ENCODE peak calls at places on chromosome 16, in five cellular contexts. V is colonic mucosa; S is mesendoderm; U is CD8-positive, alpha-beta T cell; G is esophagus muscularis mucosa. A is an unnamed sample. For H3K4me1, the result is how much of the 10 kb centered on the place peaks cover.

GRCh38 chr16:1895068-1895467 is 23.1 kb upstream of the MEIOB start:
- DNase-seq in V (peak), S (no peak), U (no peak), G (no peak), A (no peak)

GRCh38 chr16:88298166-88298881 is 84.4 kb upstream of the ZNF469 start:
- DNase-seq in V (no peak), S (no peak), U (no peak), G (no peak), A (peak)

GRCh38 chr16:10949424-10949970 is 5.1 kb downstream of the CLEC16A start:
- DNase-seq in V (no peak), S (peak), U (no peak), G (no peak), A (no peak)

GRCh38 chr16:27485811-27486210 is 63.9 kb downstream of the GTF3C1 start:
- DNase-seq in V (no peak), S (no peak), U (no peak), G (no peak), A (no peak)

GRCh38 chr16:27285676-27286196 is 17.2 kb upstream of the NSMCE1 start:
- DNase-seq in V (peak), S (no peak), U (no peak), G (no peak), A (peak)

GRCh38 chr16:86396318-86396882 is 113.9 kb upstream of the FOXF1 start:
- DNase-seq in V (no peak), S (no peak), U (no peak), G (no peak), A (no peak)

GRCh38 chr16:70523621-70524405 is at the start of gene SF3B3:
- DNase-seq in V (peak), S (peak), U (peak), G (peak), A (peak)

GRCh38 chr16:2692948-2693651 is 10.8 kb downstream of the KCTD5 start:
- DNase-seq in V (no peak), S (peak), U (no peak), G (no peak), A (no peak)

GRCh38 chr16:75420987-75421819 is 12.1 kb downstream of the CFDP1 start:
- DNase-seq in V (peak), S (peak), U (no peak), G (peak), A (peak)

GRCh38 chr16:24700549-24701392 is 28.7 kb upstream of the TNRC6A start:
- DNase-seq in V (peak), S (peak), U (no peak), G (peak), A (peak)

GRCh38 chr16:4743217-4743897 is 9.0 kb downstream of the DNAAF8 start:
- DNase-seq in V (peak), S (no peak), U (no peak), G (no peak), A (no peak)

GRCh38 chr16:87051526-87052320 is 265.5 kb downstream of the C16orf95 start:
- DNase-seq in V (no peak), S (no peak), U (no peak), G (no peak), A (no peak)

GRCh38 chr16:20763461-20764232 is at the start of gene ACSM3:
- DNase-seq in V (peak), S (peak), U (peak), G (peak), A (peak)

GRCh38 chr16:66516808-66517585 is 32.9 kb downstream of the TK2 start:
- DNase-seq in V (peak), S (peak), U (peak), G (peak), A (peak)

GRCh38 chr16:81699596-81699995 is 79.5 kb upstream of the PLCG2 start:
- DNase-seq in V (no peak), S (no peak), U (no peak), G (no peak), A (no peak)

GRCh38 chr16:49799172-49799571 is 56.7 kb downstream of the ZNF423 start:
- DNase-seq in V (no peak), S (peak), U (no peak), G (no peak), A (no peak)

GRCh38 chr16:20918486-20919239 is 18.1 kb downstream of the LYRM1 start:
- DNase-seq in V (no peak), S (no peak), U (no peak), G (no peak), A (no peak)

DNA sequence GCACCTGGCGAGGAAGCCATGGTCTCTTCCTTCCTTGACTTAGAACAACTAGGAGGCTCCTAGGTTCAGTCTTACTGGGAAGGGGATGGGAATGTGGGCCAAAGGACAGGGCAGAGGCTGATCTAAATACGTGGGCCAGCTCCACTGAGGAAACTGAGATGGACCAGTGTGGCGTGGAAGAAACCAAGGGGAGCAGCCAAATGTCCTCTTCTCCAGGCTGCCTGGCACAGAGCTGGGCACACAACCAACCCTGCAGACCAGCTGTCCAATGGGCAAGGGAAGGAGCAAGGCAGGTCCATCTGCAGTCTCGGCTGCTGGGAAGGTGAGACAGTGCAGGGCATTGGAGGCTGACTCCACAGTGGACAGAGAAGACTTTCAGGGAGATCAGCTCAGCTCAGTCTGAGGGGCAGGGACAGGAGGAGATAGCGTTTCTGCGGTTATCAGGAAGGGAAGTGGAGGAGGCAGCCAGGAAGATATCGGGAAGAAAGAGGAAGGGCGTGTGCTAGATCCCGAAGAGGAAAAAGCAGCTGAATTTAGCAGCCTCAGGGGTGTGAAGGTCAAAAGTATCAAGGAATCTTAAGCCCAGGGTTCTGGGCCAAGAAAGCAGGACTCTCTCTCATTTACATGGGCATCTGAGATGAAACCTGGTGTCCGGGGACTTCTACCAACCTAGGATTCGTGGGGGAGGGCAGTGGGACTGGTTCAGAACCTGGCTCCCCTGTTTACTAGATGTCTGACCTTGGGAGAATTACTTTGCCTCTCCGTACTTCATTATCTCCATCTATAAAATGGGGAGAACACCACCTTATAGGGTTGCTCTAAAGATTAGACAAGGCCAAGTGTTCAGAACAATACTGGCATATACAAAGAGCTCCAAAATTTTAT is 1.8 kb downstream of the KIFC3 start:
- DNase-seq in V (no peak), S (peak), U (no peak), G (no peak), A (no peak)
- H3K4me1 ChIP-seq in V (under half), S (under half), U (under half), G (half or more), A (under half)

GRCh38 chr16:84641643-84642358 is 6.5 kb upstream of the KLHL36 start:
- DNase-seq in V (no peak), S (no peak), U (no peak), G (no peak), A (no peak)
- H3K27ac ChIP-seq in V (no peak), S (no peak), U (no peak), G (no peak), A (peak)

GRCh38 chr16:31474173-31474714 is 2.3 kb downstream of the TGFB1I1 start:
- DNase-seq in V (peak), S (peak), U (no peak), G (no peak), A (no peak)

GRCh38 chr16:31473300-31474052 is 1.5 kb downstream of the TGFB1I1 start:
- DNase-seq in V (peak), S (no peak), U (no peak), G (no peak), A (no peak)

GRCh38 chr16:31477220-31478216 is 5.4 kb upstream of the SLC5A2 start:
- DNase-seq in V (peak), S (peak), U (peak), G (no peak), A (no peak)

GRCh38 chr16:31474778-31475738 is 3.1 kb downstream of the TGFB1I1 start:
- DNase-seq in V (no peak), S (no peak), U (no peak), G (no peak), A (no peak)

GRCh38 chr16:31475949-31476304 is 4.0 kb downstream of the TGFB1I1 start:
- DNase-seq in V (peak), S (peak), U (no peak), G (no peak), A (no peak)
- H3K4me3 ChIP-seq in V (peak), S (no peak), U (peak), G (peak), A (no peak)

DNA sequence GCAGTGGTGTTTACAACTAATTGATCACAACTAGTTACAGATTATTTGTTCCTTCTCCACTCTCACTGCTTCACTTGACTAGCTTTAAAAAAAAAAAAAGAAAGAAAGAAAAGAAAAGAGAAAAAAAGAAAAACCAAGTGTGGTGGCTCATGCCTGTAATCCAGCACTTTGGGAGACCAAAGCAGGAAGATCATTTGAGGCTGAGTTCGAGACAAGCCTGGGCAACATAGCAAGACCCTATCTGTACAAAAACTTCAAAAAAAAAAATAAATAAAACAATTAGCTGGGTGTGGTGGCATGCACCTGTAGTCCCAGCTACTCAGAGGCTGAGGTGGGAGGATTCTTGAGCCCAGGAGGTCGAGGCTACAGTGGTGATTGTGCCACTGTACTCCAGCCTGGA is 4.2 kb downstream of the SNTB2 start:
- DNase-seq in V (no peak), S (no peak), U (no peak), G (no peak), A (no peak)
- H3K4me1 ChIP-seq in V (under half), S (under half), U (under half), G (half or more), A (half or more)

DNA sequence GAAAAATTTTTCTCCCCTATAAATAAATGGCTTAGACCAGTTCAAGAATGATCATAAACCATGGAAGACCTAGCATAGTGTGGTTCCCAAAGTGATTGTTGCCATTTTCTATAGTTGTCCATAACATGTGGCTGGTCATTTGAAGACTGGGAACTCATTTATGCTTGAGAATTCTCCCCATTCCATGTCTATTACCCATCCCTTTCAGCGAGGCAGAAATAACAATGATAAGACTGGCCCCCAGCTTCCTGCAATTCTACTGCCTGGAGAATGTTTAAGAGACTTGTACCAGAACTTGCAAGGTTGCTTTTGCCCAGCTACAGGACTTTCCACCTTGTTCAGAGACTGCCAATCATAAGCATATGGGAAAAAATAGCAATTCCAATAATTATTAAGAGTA is 146.5 kb upstream of the CDH11 start:
- DNase-seq in V (no peak), S (no peak), U (no peak), G (no peak), A (no peak)
- H3K27ac ChIP-seq in V (no peak), S (no peak), U (no peak), G (no peak), A (no peak)

DNA sequence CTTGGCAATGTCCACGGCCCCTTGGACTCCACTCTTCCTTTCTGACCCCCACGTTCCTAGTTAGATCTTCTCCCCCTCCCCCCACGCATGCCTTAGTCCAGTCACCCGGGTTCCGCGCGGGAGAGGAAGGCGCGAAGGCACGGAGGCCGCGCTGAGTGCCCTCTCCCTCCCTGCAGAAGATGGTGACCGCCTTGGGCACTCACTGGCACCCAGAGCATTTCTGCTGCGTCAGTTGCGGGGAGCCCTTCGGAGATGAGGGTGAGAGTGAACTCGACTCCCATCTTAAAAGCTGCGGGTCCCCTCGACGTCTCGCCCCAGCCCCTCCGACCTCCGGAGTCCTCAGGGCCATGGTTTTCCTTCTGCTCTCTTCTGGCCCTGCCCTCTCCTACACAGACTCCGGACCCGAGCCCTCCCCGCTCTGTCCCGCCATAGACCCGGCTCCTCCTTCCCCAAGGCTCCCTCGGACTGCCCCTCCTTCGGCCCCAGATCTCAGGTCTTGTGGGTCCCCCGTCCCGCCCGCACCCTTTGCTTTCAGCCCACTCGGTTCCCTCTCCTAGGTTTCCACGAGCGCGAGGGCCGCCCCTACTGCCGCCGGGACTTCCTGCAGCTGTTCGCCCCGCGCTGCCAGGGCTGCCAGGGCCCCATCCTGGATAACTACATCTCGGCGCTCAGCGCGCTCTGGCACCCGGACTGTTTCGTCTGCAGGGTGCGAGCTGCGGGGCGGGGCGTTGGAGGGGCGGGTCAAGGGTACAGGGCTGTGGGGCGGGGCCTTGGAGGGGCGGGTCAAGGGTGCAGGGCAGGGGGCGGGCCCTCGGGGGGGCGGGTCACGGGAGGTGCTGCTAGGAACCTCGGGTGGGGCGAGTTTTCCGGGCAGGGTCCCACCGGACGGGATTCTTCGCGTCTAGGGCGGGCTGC is 4.6 kb downstream of the TGFB1I1 start:
- DNase-seq in V (peak), S (peak), U (peak), G (no peak), A (peak)
- H3K4me3 ChIP-seq in V (peak), S (peak), U (peak), G (peak), A (peak)

GRCh38 chr16:17371014-17371296 is 99.8 kb downstream of the XYLT1 start:
- DNase-seq in V (no peak), S (no peak), U (no peak), G (no peak), A (no peak)

GRCh38 chr16:17368511-17368910 is 102.2 kb downstream of the XYLT1 start:
- DNase-seq in V (no peak), S (no peak), U (no peak), G (no peak), A (no peak)

GRCh38 chr16:17370233-17371013 is 100.3 kb downstream of the XYLT1 start:
- DNase-seq in V (no peak), S (no peak), U (peak), G (no peak), A (no peak)

GRCh38 chr16:17368951-17369350 is 101.8 kb downstream of the XYLT1 start:
- DNase-seq in V (no peak), S (no peak), U (no peak), G (no peak), A (no peak)

DNA sequence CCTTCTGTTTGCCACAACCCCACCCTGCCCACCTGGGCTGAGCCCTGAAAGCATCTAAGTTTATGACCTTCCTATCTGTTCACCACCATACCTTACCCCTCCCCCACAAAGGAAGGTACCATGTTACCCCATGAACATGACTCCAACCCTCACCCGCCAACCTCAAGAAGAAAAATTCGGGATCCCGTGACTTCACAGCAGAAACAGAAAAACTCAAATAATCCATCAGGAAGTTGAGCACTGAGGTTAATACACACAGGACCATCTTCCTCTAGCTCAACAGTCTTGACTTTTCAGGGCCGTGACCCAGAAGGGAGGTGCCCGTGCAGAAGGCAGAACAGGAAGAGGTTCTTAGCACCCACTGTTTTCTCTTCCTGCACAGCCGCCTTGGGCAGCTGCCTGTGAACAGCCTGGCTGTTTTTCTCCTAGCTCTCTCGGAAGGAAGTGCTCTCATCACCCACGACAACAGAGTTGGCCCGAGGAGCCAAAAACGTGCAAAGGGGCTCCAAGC is 101.3 kb downstream of the XYLT1 start:
- DNase-seq in V (peak), S (no peak), U (peak), G (no peak), A (peak)
- H3K4me1 ChIP-seq in V (under half), S (under half), U (half or more), G (half or more), A (half or more)

GRCh38 chr16:55508271-55508921 is 476 bp upstream of the LPCAT2 start:
- DNase-seq in V (no peak), S (no peak), U (no peak), G (no peak), A (no peak)
- H3K27ac ChIP-seq in V (peak), S (no peak), U (no peak), G (peak), A (peak)

GRCh38 chr16:68005786-68006286 is 6.6 kb upstream of the DPEP2 start:
- DNase-seq in V (no peak), S (peak), U (peak), G (no peak), A (no peak)

GRCh38 chr16:68000450-68000849 is 1.2 kb upstream of the DPEP2 start:
- DNase-seq in V (no peak), S (no peak), U (no peak), G (no peak), A (no peak)

GRCh38 chr16:68000024-68000423 is 740 bp upstream of the DPEP2 start:
- DNase-seq in V (no peak), S (no peak), U (no peak), G (no peak), A (no peak)

GRCh38 chr16:68003031-68003430 is 3.7 kb upstream of the DPEP2 start:
- DNase-seq in V (no peak), S (no peak), U (no peak), G (no peak), A (no peak)
- H3K4me3 ChIP-seq in V (no peak), S (no peak), U (no peak), G (no peak), A (no peak)

A was measured in tibial artery.